ENCODE peak calls at places on chromosomes 6 and 20, in five cellular contexts. One of them, this sample, is unnamed.

GRCh38 chr6:90249044-90249443 is 47.6 kb downstream of the BACH2 start:
- DNase-seq in AG04449: no peak
- DNase-seq in coronary artery: no peak
- DNase-seq in heart right ventricle: no peak
- DNase-seq in cardiac muscle cell: no peak
- DNase-seq in this sample: peak; percentile 13

GRCh38 chr6:155183095-155183494 is 80.7 kb upstream of the CLDN20 start:
- DNase-seq in heart right ventricle: no peak
- DNase-seq in AG04449: no peak
- DNase-seq in coronary artery: no peak
- DNase-seq in cardiac muscle cell: no peak
- DNase-seq in this sample: no peak

GRCh38 chr6:84774174-84775158 is 10.1 kb upstream of the TBX18 start:
- DNase-seq in coronary artery: peak; percentile 87
- DNase-seq in cardiac muscle cell: peak; percentile 84
- DNase-seq in heart right ventricle: peak; percentile 58
- DNase-seq in AG04449: no peak
- DNase-seq in this sample: peak; percentile 62

GRCh38 chr20:62671765-62672164 is 29.5 kb downstream of the SLCO4A1 start:
- DNase-seq in heart right ventricle: no peak
- DNase-seq in AG04449: no peak
- DNase-seq in coronary artery: no peak
- DNase-seq in cardiac muscle cell: no peak
- DNase-seq in this sample: no peak

GRCh38 chr6:39496951-39497350 is 174.4 kb upstream of the KCNK16 start:
- DNase-seq in coronary artery: peak; percentile 79
- DNase-seq in heart right ventricle: peak; percentile 38
- DNase-seq in AG04449: no peak
- DNase-seq in cardiac muscle cell: peak; percentile 91
- DNase-seq in this sample: peak; percentile 6

GRCh38 chr6:144149558-144149893 is 791 bp upstream of the STX11 start:
- DNase-seq in heart right ventricle: no peak
- DNase-seq in AG04449: no peak
- DNase-seq in cardiac muscle cell: no peak
- DNase-seq in coronary artery: no peak
- DNase-seq in this sample: no peak

GRCh38 chr20:37356387-37356786 is 10.4 kb downstream of the SRC start:
- DNase-seq in coronary artery: peak; percentile 80
- DNase-seq in AG04449: no peak
- DNase-seq in cardiac muscle cell: peak; percentile 66
- DNase-seq in heart right ventricle: peak; percentile 66
- DNase-seq in this sample: no peak

GRCh38 chr6:129608886-129609540 is 101.0 kb downstream of the ARHGAP18 start:
- DNase-seq in cardiac muscle cell: no peak
- DNase-seq in AG04449: no peak
- DNase-seq in coronary artery: no peak
- DNase-seq in heart right ventricle: no peak
- DNase-seq in this sample: no peak

GRCh38 chr6:24959333-24959732 is 23.6 kb upstream of the RIPOR2 start:
- DNase-seq in AG04449: no peak
- DNase-seq in heart right ventricle: no peak
- DNase-seq in coronary artery: no peak
- DNase-seq in cardiac muscle cell: no peak
- DNase-seq in this sample: no peak

GRCh38 chr6:122789078-122789861 is at the start of gene SMPDL3A:
- DNase-seq in cardiac muscle cell: peak; percentile 86
- DNase-seq in heart right ventricle: peak; percentile 72
- DNase-seq in AG04449: no peak
- DNase-seq in coronary artery: peak; percentile 87
- DNase-seq in this sample: peak; percentile 90
- TF ChIP-seq CTCF in cardiac muscle cell: peak; percentile 54
- TF ChIP-seq CTCF in heart right ventricle: peak; percentile 2
- TF ChIP-seq CTCF in AG04449: peak; percentile 62
- TF ChIP-seq CTCF in coronary artery: no peak
- TF ChIP-seq CTCF in this sample: peak; percentile 50

GRCh38 chr6:44273617-44274016 is 3.4 kb downstream of the TMEM151B start:
- DNase-seq in cardiac muscle cell: no peak
- DNase-seq in AG04449: no peak
- DNase-seq in heart right ventricle: no peak
- DNase-seq in coronary artery: no peak
- DNase-seq in this sample: no peak

GRCh38 chr6:44271914-44272313 is 1.7 kb downstream of the TMEM151B start:
- DNase-seq in coronary artery: no peak
- DNase-seq in heart right ventricle: no peak
- DNase-seq in cardiac muscle cell: no peak
- DNase-seq in AG04449: no peak
- DNase-seq in this sample: no peak

GRCh38 chr6:44272529-44272928 is 2.3 kb downstream of the TMEM151B start:
- DNase-seq in coronary artery: no peak
- DNase-seq in AG04449: no peak
- DNase-seq in cardiac muscle cell: no peak
- DNase-seq in heart right ventricle: no peak
- DNase-seq in this sample: no peak

GRCh38 chr6:44271406-44271723 is 1.1 kb downstream of the TMEM151B start:
- DNase-seq in heart right ventricle: no peak
- DNase-seq in coronary artery: no peak
- DNase-seq in AG04449: no peak
- DNase-seq in cardiac muscle cell: no peak
- DNase-seq in this sample: no peak

DNA sequence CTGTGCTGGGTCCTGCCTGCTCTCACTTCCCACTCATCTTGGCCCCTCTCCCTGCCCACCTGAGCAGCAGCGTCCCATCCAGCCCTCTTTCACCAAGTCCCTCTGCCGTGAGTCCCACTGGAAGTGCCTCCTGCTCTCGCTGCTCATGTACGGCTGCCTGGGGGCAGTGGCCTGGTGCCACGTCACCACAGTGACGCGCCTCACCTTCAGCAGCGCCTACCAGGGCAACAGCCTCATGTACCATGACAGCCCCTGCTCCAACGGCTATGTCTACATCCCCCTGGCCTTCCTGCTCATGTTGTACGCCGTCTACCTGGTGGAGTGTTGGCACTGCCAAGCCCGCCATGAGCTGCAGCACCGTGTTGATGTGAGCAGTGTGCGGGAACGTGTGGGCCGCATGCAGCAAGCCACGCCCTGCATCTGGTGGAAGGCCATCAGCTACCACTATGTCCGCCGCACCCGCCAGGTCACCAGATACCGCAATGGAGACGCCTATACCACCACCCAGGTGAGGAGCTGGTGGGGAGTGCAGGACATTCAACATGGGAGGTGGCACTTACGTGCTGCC is 2.8 kb downstream of the TMEM151B start:
- DNase-seq in coronary artery: no peak
- DNase-seq in cardiac muscle cell: no peak
- DNase-seq in AG04449: no peak
- DNase-seq in heart right ventricle: no peak
- DNase-seq in this sample: no peak
- H3K4me3 ChIP-seq in coronary artery: no peak overlapping the region
- H3K4me3 ChIP-seq in cardiac muscle cell: no peak overlapping the region
- H3K4me3 ChIP-seq in AG04449: no peak overlapping the region
- H3K4me3 ChIP-seq in heart right ventricle: no peak overlapping the region
- H3K4me3 ChIP-seq in this sample: no peak overlapping the region

GRCh38 chr6:53725791-53726575 is 60.4 kb upstream of the KLHL31 start:
- DNase-seq in heart right ventricle: peak; percentile 79
- DNase-seq in cardiac muscle cell: peak; percentile 82
- DNase-seq in coronary artery: peak; percentile 80
- DNase-seq in AG04449: no peak
- DNase-seq in this sample: peak; percentile 45
- TF ChIP-seq CTCF in heart right ventricle: peak; percentile 91
- TF ChIP-seq CTCF in cardiac muscle cell: peak; percentile 98
- TF ChIP-seq CTCF in coronary artery: peak; percentile 89
- TF ChIP-seq CTCF in AG04449: peak; percentile 98
- TF ChIP-seq CTCF in this sample: peak; percentile 99

GRCh38 chr6:93040375-93040774 is 379.0 kb downstream of the EPHA7 start:
- DNase-seq in heart right ventricle: no peak
- DNase-seq in AG04449: no peak
- DNase-seq in cardiac muscle cell: peak; percentile 52
- DNase-seq in coronary artery: no peak
- DNase-seq in this sample: peak; percentile 15

GRCh38 chr6:93036835-93037234 is 382.5 kb downstream of the EPHA7 start:
- DNase-seq in coronary artery: no peak
- DNase-seq in heart right ventricle: no peak
- DNase-seq in cardiac muscle cell: peak; percentile 66
- DNase-seq in AG04449: no peak
- DNase-seq in this sample: peak; percentile 9

GRCh38 chr6:93035756-93036155 is 383.6 kb downstream of the EPHA7 start:
- DNase-seq in AG04449: no peak
- DNase-seq in cardiac muscle cell: no peak
- DNase-seq in heart right ventricle: no peak
- DNase-seq in coronary artery: no peak
- DNase-seq in this sample: no peak
- H3K4me3 ChIP-seq in AG04449: no peak overlapping the region
- H3K4me3 ChIP-seq in cardiac muscle cell: no peak overlapping the region
- H3K4me3 ChIP-seq in heart right ventricle: no peak overlapping the region
- H3K4me3 ChIP-seq in coronary artery: no peak overlapping the region
- H3K4me3 ChIP-seq in this sample: no peak overlapping the region

This sample was measured in brain microvascular endothelial cell.